ENCODE peak calls at places on chromosomes 3 and 15, in seven cellular contexts. G, Z, L, S, F, K and D are unnamed samples.

GRCh38 chr15:48925714-48926223 is 38.0 kb downstream of the SHC4 start:
- DNase-seq in G (peak), Z (peak), L (peak), S (peak), F (no peak), K (no peak), D (peak)

GRCh38 chr15:26724381-26724780 is 48.5 kb downstream of the GABRB3 start:
- DNase-seq in G (no peak), Z (no peak), L (no peak), S (no peak), F (no peak), K (no peak), D (no peak)

GRCh38 chr15:70636540-70637165 is 126.7 kb downstream of the UACA start:
- DNase-seq in G (peak), Z (no peak), L (no peak), S (peak), F (no peak), K (no peak), D (no peak)

GRCh38 chr3:6791161-6791560 is 69.8 kb upstream of the GRM7 start:
- DNase-seq in G (no peak), Z (no peak), L (no peak), S (no peak), F (no peak), K (no peak), D (no peak)

GRCh38 chr3:119294889-119295769 is 946 bp downstream of the ARHGAP31 start:
- DNase-seq in G (peak), Z (peak), L (no peak), S (no peak), F (no peak), K (no peak), D (peak)

GRCh38 chr3:126828306-126828705 is 124.3 kb downstream of the CHCHD6 start:
- DNase-seq in G (no peak), Z (no peak), L (no peak), S (no peak), F (no peak), K (no peak), D (no peak)

GRCh38 chr3:134640872-134641470 is 9.9 kb downstream of the KY start:
- DNase-seq in G (peak), Z (peak), L (peak), S (peak), F (no peak), K (no peak), D (peak)

GRCh38 chr3:127688416-127689265 is 15.9 kb downstream of the ABTB1 start:
- DNase-seq in G (no peak), Z (no peak), L (no peak), S (no peak), F (no peak), K (no peak), D (peak)

GRCh38 chr15:65374334-65374733 is 3.5 kb downstream of the IGDCC3 start:
- DNase-seq in G (no peak), Z (no peak), L (no peak), S (no peak), F (no peak), K (no peak), D (no peak)

GRCh38 chr15:58641660-58642059 is 107.8 kb downstream of the ADAM10 start:
- DNase-seq in G (no peak), Z (no peak), L (no peak), S (no peak), F (no peak), K (no peak), D (no peak)

GRCh38 chr15:72774696-72775383 is 8.7 kb downstream of the ADPGK start:
- DNase-seq in G (no peak), Z (no peak), L (no peak), S (no peak), F (no peak), K (no peak), D (no peak)

GRCh38 chr3:170059447-170059846 is 21.7 kb downstream of the GPR160 start:
- DNase-seq in G (no peak), Z (no peak), L (no peak), S (no peak), F (no peak), K (no peak), D (no peak)

GRCh38 chr3:119240582-119241434 is at the start of gene B4GALT4:
- DNase-seq in G (peak), Z (peak), L (peak), S (peak), F (no peak), K (peak), D (peak)

GRCh38 chr3:50162034-50162883 is 7.1 kb downstream of the SEMA3F start:
- DNase-seq in G (no peak), Z (no peak), L (no peak), S (no peak), F (no peak), K (no peak), D (no peak)

GRCh38 chr15:25058080-25058785 is 103.4 kb downstream of the SNRPN start:
- DNase-seq in G (no peak), Z (no peak), L (no peak), S (no peak), F (no peak), K (no peak), D (no peak)

GRCh38 chr3:170869645-170870593 is at the start of gene RPL22L1:
- DNase-seq in G (peak), Z (peak), L (peak), S (peak), F (peak), K (peak), D (peak)

GRCh38 chr3:11185564-11186317 is 31.4 kb downstream of the HRH1 start:
- DNase-seq in G (no peak), Z (peak), L (no peak), S (no peak), F (no peak), K (no peak), D (peak)

GRCh38 chr3:143298886-143299535 is 179.4 kb downstream of the CHST2 start:
- DNase-seq in G (no peak), Z (no peak), L (no peak), S (no peak), F (no peak), K (no peak), D (no peak)

GRCh38 chr15:64197425-64197824 is 34.6 kb upstream of the PPIB start:
- DNase-seq in G (peak), Z (no peak), L (no peak), S (no peak), F (no peak), K (no peak), D (no peak)

GRCh38 chr15:66153549-66154415 is 99.8 kb downstream of the MEGF11 start:
- DNase-seq in G (no peak), Z (no peak), L (no peak), S (no peak), F (peak), K (no peak), D (no peak)

GRCh38 chr3:46566040-46566631 is at the start of gene LRRC2:
- DNase-seq in G (peak), Z (no peak), L (no peak), S (no peak), F (no peak), K (no peak), D (peak)

DNA sequence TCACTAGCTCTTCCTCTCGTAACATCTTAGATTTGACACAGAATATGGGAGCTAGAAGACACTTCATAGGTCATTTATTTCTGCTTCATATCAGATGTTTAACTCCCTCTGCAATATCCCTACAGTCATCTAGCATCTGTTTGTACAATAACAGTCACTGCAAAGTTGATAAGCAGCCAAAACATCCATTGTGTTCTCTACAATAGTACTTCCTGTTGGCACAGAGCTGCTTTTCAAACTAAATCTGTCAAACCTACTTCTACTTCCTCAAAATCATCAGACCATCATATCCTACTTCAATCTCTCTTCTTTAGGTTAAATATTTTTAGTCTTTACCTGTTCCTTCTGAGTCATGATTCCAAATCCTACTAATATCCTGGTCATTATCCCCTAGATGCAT is 233.2 kb downstream of the FGF12 start:
- DNase-seq in G (no peak), Z (no peak), L (no peak), S (no peak), F (no peak), K (no peak), D (no peak)
- H3K27ac ChIP-seq in G (no peak), Z (no peak), L (no peak), S (no peak), F (no peak), K (no peak), D (no peak)

GRCh38 chr3:57594576-57594975 is 2.6 kb downstream of the ARF4 start:
- DNase-seq in G (no peak), Z (no peak), L (no peak), S (no peak), F (no peak), K (no peak), D (no peak)
- H3K4me3 ChIP-seq in G (peak), Z (peak), L (peak), S (peak), F (peak), K (no peak), D (peak)

DNA sequence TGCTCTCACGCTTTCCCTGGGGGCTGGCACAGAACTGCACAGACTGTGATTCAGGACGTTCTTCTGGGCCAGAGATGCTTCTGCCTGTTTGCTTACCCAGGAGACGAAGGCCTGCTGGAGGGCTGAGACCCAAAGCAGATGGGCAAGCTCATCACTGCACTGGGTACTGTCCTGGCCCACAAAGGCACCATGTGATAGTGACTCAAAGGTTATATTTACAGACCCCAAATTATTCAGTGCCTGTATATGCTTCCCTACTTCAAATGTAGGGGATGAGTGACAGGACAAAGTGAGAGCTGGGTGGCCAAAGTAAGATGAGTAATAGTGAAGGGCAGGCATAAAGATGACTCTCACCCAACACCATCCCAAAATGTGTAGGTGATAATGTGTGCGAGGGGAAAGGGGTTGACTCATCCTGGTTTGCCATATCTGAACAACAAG is 127.4 kb downstream of the WDR76 start:
- DNase-seq in G (no peak), Z (no peak), L (no peak), S (no peak), F (no peak), K (no peak), D (peak)
- TF ChIP-seq RFX5 in G (no peak), Z (no peak), L (no peak), S (no peak), F (no peak), K (no peak), D (no peak)

DNA sequence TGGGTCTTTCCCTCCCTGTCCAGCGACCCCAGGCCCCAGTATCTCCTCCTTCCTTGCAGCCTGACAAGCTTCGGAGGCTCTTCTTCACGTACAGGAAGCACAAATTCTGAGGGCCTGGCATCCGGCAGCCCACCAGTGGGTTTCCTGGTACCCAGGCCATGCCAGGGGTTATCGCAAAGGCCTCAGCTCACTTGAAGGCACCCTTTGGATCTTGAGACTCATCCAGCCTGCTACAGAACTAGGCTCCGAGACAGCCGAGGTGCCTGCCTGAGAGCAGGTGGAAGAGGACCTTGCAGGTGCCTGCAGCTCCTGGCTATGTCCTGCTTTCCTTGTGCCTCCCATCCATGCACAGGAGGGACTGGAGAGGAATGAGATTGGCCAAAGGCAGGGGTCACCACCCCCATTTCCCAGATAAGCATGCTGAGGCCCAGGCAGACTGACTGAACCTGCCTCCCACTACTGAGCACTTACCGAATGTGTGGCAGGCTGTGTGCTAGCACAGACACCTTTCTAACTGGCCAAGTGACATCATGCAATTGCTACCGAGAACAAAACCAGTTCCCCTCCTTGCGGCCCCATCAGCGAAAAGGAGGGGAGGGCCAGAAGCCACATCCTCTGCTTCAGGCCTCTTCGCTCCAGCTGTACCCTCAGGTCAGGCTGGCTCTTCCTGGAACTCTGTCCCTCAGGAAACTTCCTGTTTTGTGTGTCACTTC is 11.2 kb downstream of the SH2D7 start:
- DNase-seq in G (no peak), Z (no peak), L (no peak), S (no peak), F (peak), K (no peak), D (no peak)
- H3K27ac ChIP-seq in G (no peak), Z (no peak), L (no peak), S (no peak), F (peak), K (no peak), D (no peak)

GRCh38 chr15:45948226-45948625 is 313.4 kb downstream of the SQOR start:
- DNase-seq in G (no peak), Z (no peak), L (no peak), S (no peak), F (no peak), K (peak), D (no peak)
- H3K4me3 ChIP-seq in G (no peak), Z (no peak), L (no peak), S (no peak), F (no peak), K (no peak), D (no peak)

GRCh38 chr3:172106989-172107388 is 67.6 kb downstream of the FNDC3B start:
- DNase-seq in G (no peak), Z (no peak), L (no peak), S (no peak), F (peak), K (no peak), D (no peak)
- TF ChIP-seq RFX5 in G (no peak), Z (no peak), L (no peak), S (no peak), F (no peak), K (no peak), D (no peak)